ENCODE peak calls at places on chromosomes 11 and 22, in six cellular contexts. P, E, X, I, V and U are unnamed samples.

GRCh38 chr11:17263803-17264202 is 12.7 kb upstream of the NUCB2 start:
- DNase-seq in V (no peak), I (no peak), E (no peak), P (no peak), X (no peak), U (no peak)

GRCh38 chr11:70716986-70717775 is 318.9 kb downstream of the CTTN start:
- DNase-seq in I (no peak), V (no peak), P (no peak), E (no peak), X (no peak), U (no peak)

GRCh38 chr11:46917109-46918086 is 952 bp downstream of the LRP4 start:
- DNase-seq in E (no peak), V (no peak), P (no peak), X (no peak), I (no peak), U (no peak)

GRCh38 chr11:10654211-10655150 is 39.1 kb downstream of the IRAG1 start:
- DNase-seq in I (peak; percentile 64), E (peak; percentile 32), P (no peak), X (no peak), V (no peak), U (no peak)

GRCh38 chr22:41429232-41429945 is 17.2 kb downstream of the TOB2 start:
- DNase-seq in P (no peak), I (no peak), E (no peak), X (no peak), V (no peak), U (peak; percentile 91)

GRCh38 chr22:42187646-42188045 is 57.0 kb upstream of the CYP2D6 start:
- DNase-seq in V (no peak), X (no peak), I (no peak), E (no peak), P (no peak), U (no peak)

GRCh38 chr11:11157201-11157600 is 195.8 kb downstream of the CSNK2A3 start:
- DNase-seq in X (no peak), I (peak; percentile 58), P (peak; percentile 69), V (peak; percentile 29), E (no peak), U (no peak)

GRCh38 chr11:17864478-17864941 is 129.9 kb downstream of the KCNC1 start:
- DNase-seq in I (peak; percentile 29), E (no peak), P (peak; percentile 51), X (no peak), V (no peak), U (no peak)

GRCh38 chr11:65559535-65559934 is 1.4 kb upstream of the LTBP3 start:
- DNase-seq in X (no peak), V (no peak), E (no peak), P (no peak), I (no peak), U (no peak)

GRCh38 chr11:17129003-17129402 is 51.5 kb upstream of the RPS13 start:
- DNase-seq in I (no peak), V (no peak), P (no peak), E (no peak), X (no peak), U (no peak)

GRCh38 chr11:3807856-3808845 is at the start of gene PGAP2:
- DNase-seq in I (peak; percentile 50), V (peak; percentile 71), X (no peak), E (peak; percentile 64), P (peak; percentile 89), U (no peak)

GRCh38 chr11:12173111-12173510 is 62.7 kb downstream of the MICAL2 start:
- DNase-seq in I (no peak), P (no peak), E (no peak), X (no peak), V (no peak), U (no peak)

GRCh38 chr22:31872209-31872608 is 72.1 kb upstream of the YWHAH start:
- DNase-seq in V (no peak), P (peak; percentile 38), E (no peak), I (no peak), X (no peak), U (no peak)

GRCh38 chr11:43212279-43212678 is 99.5 kb upstream of the API5 start:
- DNase-seq in V (no peak), P (peak; percentile 81), E (no peak), X (no peak), I (no peak), U (no peak)
- H3K4me1 ChIP-seq in V (no peaks in the 10 kb centered on the region), P (no peaks in the 10 kb centered on the region), E (no peaks in the 10 kb centered on the region), X (no peaks in the 10 kb centered on the region), I (no peaks in the 10 kb centered on the region), U (no peaks in the 10 kb centered on the region)

DNA sequence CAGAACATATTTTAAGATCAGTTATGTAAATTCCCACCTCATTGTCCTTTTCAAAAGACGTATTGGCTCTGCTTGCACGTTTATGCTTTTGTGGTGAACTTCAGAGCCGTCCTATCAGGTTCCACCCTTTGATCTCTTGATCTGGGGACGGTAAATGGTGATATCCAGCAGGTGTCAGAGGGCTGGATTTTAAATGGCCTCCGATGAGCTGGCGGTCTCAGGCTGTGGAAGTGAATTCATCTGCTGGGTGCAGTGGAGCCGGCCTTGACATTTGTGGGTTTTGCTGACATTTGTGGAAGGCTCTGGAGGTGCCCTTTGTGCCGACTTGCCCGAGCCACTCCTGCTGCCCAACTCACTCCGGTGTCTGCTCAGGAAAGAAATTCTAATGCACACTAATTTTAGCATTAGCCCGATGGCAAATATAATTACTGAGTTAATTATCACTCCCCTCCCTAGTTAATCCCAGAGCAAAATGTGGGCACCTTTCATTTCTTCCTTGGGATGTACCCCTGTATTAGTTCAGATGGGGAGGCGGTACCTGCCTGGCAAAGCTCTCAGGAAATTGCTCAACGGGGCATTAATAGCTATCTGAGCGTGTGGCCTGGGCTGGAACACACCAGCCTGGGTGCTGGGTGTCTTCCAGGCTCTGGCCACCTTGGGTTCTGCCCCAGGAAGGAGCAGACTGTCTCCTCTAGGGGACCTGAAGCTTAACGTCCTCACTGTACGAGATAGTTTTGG is 9.1 kb downstream of the LRP5 start:
- DNase-seq in V (no peak), I (no peak), E (no peak), X (no peak), P (no peak), U (peak; percentile 50)
- H3K27ac ChIP-seq in V (peak overlapping the region; percentile 85), I (no peak overlapping the region), E (no peak overlapping the region), X (peak overlapping the region; percentile 82), P (no peak overlapping the region), U (no peak overlapping the region)

DNA sequence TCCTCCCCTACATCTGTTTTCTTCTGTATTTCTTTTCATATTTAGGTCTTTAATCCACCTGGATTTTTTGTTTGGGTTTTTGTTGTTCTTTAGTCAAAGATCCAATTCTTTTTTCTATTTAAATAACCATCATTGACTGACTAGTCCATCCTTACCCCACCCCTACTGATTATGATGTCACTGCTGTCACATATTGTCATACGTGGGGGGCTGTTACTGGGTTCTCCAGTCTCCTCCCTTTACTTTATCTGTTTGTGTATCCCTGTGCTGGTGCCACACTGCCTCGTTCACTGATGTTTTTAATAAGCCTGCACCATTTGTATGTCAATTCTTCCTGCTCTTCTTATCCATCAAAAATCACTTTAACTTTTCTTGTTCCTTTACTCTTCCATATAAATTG is 6.9 kb upstream of the DCPS start:
- DNase-seq in P (no peak), X (no peak), E (no peak), V (no peak), I (no peak), U (no peak)
- H3K4me1 ChIP-seq in P (no peaks in the 10 kb centered on the region), X (no peaks in the 10 kb centered on the region), E (no peaks in the 10 kb centered on the region), V (no peaks in the 10 kb centered on the region), I (no peaks in the 10 kb centered on the region), U (no peaks in the 10 kb centered on the region)

GRCh38 chr11:957201-957920 is 31.7 kb downstream of the AP2A2 start:
- DNase-seq in I (no peak), V (no peak), X (no peak), P (no peak), E (no peak), U (no peak)

GRCh38 chr11:953513-953912 is 27.8 kb downstream of the AP2A2 start:
- DNase-seq in V (no peak), X (no peak), I (no peak), P (no peak), E (no peak), U (no peak)

GRCh38 chr11:955154-956049 is 29.7 kb downstream of the AP2A2 start:
- DNase-seq in I (no peak), V (no peak), P (no peak), X (no peak), E (no peak), U (no peak)

GRCh38 chr11:952406-953385 is 27.0 kb downstream of the AP2A2 start:
- DNase-seq in I (no peak), P (no peak), X (no peak), E (no peak), V (no peak), U (no peak)

GRCh38 chr11:954392-955144 is 28.9 kb downstream of the AP2A2 start:
- DNase-seq in P (no peak), V (no peak), I (no peak), X (no peak), E (no peak), U (no peak)
- H3K27ac ChIP-seq in P (no peak overlapping the region), V (no peak overlapping the region), I (no peak overlapping the region), X (no peak overlapping the region), E (no peak overlapping the region), U (no peak overlapping the region)

DNA sequence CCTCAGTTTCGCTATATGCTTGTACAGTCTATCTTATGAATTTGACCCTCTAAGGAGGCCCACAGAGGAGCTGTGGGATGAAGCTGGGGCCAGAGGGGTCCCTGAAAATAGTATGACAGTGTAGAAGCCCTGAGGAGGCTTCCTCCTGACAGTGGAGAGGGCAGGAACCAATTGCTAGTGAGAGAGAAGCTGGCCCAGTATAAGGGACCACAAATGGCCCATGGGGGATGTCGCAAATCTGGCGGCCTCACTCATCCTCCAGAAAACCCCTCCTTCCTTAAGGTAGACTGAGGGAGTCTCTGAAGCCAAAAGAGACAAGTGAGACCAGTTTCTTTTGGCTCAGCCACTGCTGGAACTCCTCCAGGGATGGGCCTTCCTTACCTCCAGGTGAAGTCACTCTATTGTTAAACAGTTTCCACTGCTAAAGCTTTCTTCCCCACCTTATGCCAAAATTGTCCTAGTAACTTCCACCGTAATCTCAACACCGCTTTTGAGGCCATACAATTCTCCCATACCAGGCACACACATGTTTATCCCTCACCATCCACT is 17.8 kb upstream of the CASTOR1 start:
- DNase-seq in X (no peak), P (no peak), I (no peak), E (no peak), V (no peak), U (no peak)
- H3K4me1 ChIP-seq in X (peaks cover 100% of the 10 kb centered on the region), P (no peaks in the 10 kb centered on the region), I (peaks cover 79% of the 10 kb centered on the region), E (peaks cover 4% of the 10 kb centered on the region), V (peaks cover 99% of the 10 kb centered on the region), U (peaks cover 86% of the 10 kb centered on the region)

GRCh38 chr22:46061124-46061410 is 84.1 kb upstream of the WNT7B start:
- DNase-seq in V (no peak), E (no peak), P (no peak), X (no peak), I (no peak), U (no peak)
- H3K27ac ChIP-seq in V (peak overlapping the region; percentile 47), E (no peak overlapping the region), P (no peak overlapping the region), X (peak overlapping the region; percentile 97), I (no peak overlapping the region), U (peak overlapping the region; percentile 99)

GRCh38 chr22:39206491-39206890 is 38.3 kb downstream of the PDGFB start:
- DNase-seq in P (peak; percentile 20), V (no peak), E (no peak), X (no peak), I (no peak), U (no peak)

GRCh38 chr22:39207141-39208012 is 37.4 kb downstream of the PDGFB start:
- DNase-seq in X (no peak), I (no peak), V (peak; percentile 43), E (no peak), P (peak; percentile 33), U (no peak)

GRCh38 chr22:39208013-39208680 is 36.6 kb downstream of the PDGFB start:
- DNase-seq in V (no peak), P (peak; percentile 27), X (no peak), E (no peak), I (no peak), U (no peak)

GRCh38 chr22:39204216-39204615 is 40.6 kb downstream of the PDGFB start:
- DNase-seq in I (no peak), P (peak; percentile 15), E (no peak), X (no peak), V (no peak), U (no peak)

GRCh38 chr22:39205344-39206021 is 39.3 kb downstream of the PDGFB start:
- DNase-seq in I (no peak), X (no peak), V (peak; percentile 66), P (peak; percentile 33), E (no peak), U (no peak)
- H3K4me1 ChIP-seq in I (no peaks in the 10 kb centered on the region), X (no peaks in the 10 kb centered on the region), V (no peaks in the 10 kb centered on the region), P (no peaks in the 10 kb centered on the region), E (no peaks in the 10 kb centered on the region), U (no peaks in the 10 kb centered on the region)